ENCODE peak calls at places on chromosomes 13 and 19, in five cellular contexts. Q is brain microvascular endothelial cell; R is stimulated activated CD4-positive, alpha-beta T cell treated with anti-CD3 and anti-CD28 coated beads, Interleukin-15, amount 100 ng/mL, for 1 hour; L is neural crest cell; Z is HS-5. A is an unnamed sample.

GRCh38 chr13:108272333-108272732 is 2.8 kb downstream of the TNFSF13B start:
- DNase-seq in Q (no peak), L (no peak), R (no peak), Z (no peak), A (no peak)

GRCh38 chr13:101514695-101515275 is 62.3 kb downstream of the ITGBL1 start:
- DNase-seq in Q (peak), R (no peak), Z (no peak), L (peak), A (peak)

GRCh38 chr13:114235697-114236096 is 1.0 kb downstream of the CDC16 start:
- DNase-seq in Z (no peak), L (no peak), R (no peak), Q (no peak), A (no peak)

GRCh38 chr13:39273953-39274352 is 235.7 kb downstream of the NHLRC3 start:
- DNase-seq in Z (no peak), L (no peak), R (no peak), Q (no peak), A (peak)

GRCh38 chr19:1691589-1692290 is 39.3 kb upstream of the TCF3 start:
- DNase-seq in Q (no peak), R (no peak), L (no peak), Z (no peak), A (no peak)

GRCh38 chr19:2461751-2462634 is 5.2 kb upstream of the LMNB2 start:
- DNase-seq in Z (no peak), L (peak), Q (no peak), R (peak), A (no peak)

GRCh38 chr19:2239771-2240770 is 3.4 kb downstream of the SF3A2 start:
- DNase-seq in L (no peak), Q (peak), Z (no peak), R (no peak), A (no peak)

GRCh38 chr19:49355890-49356289 is 6.3 kb downstream of the TEAD2 start:
- DNase-seq in L (no peak), R (no peak), Z (no peak), Q (no peak), A (no peak)

GRCh38 chr19:1521636-1522035 is 2.2 kb upstream of the PLK5 start:
- DNase-seq in L (no peak), Q (no peak), R (no peak), Z (no peak), A (no peak)

GRCh38 chr13:18959996-18960395 is 221.6 kb downstream of the TUBA3C start:
- DNase-seq in Q (no peak), L (no peak), Z (no peak), R (no peak), A (no peak)

GRCh38 chr13:27389891-27390290 is 34.5 kb upstream of the GTF3A start:
- DNase-seq in Q (no peak), R (no peak), L (no peak), Z (no peak), A (no peak)

GRCh38 chr13:91346848-91347211 is 657 bp upstream of the MIR17HG start:
- DNase-seq in Q (no peak), Z (no peak), L (no peak), R (peak), A (no peak)